ENCODE peak calls at places on chromosomes 11 and 22, in seven cellular contexts. One of them, this sample, is unnamed.

GRCh38 chr11:84526250-84526649 is 1100.9 kb downstream of the DLG2 start:
- DNase-seq in stomach: no peak
- DNase-seq in esophagus muscularis mucosa: no peak
- DNase-seq in K562: no peak
- DNase-seq in suprapubic skin: no peak
- DNase-seq in ovary: no peak
- DNase-seq in sigmoid colon: no peak
- DNase-seq in this sample: no peak

GRCh38 chr22:30196141-30196866 is 50.3 kb downstream of the LIF start:
- DNase-seq in stomach: peak
- DNase-seq in esophagus muscularis mucosa: peak
- DNase-seq in K562: peak
- DNase-seq in suprapubic skin: peak
- DNase-seq in ovary: peak
- DNase-seq in sigmoid colon: peak
- DNase-seq in this sample: peak

GRCh38 chr22:23786752-23787599 is at the start of gene SMARCB1:
- DNase-seq in stomach: peak
- DNase-seq in esophagus muscularis mucosa: peak
- DNase-seq in K562: peak
- DNase-seq in suprapubic skin: peak
- DNase-seq in ovary: peak
- DNase-seq in sigmoid colon: peak
- DNase-seq in this sample: peak

GRCh38 chr11:69005631-69006368 is 7.2 kb downstream of the MRGPRF start:
- DNase-seq in stomach: no peak
- DNase-seq in esophagus muscularis mucosa: no peak
- DNase-seq in K562: no peak
- DNase-seq in suprapubic skin: no peak
- DNase-seq in ovary: peak
- DNase-seq in sigmoid colon: peak
- DNase-seq in this sample: no peak

GRCh38 chr11:17542249-17542648 is 2.0 kb downstream of the USH1C start:
- DNase-seq in stomach: peak
- DNase-seq in esophagus muscularis mucosa: no peak
- DNase-seq in K562: no peak
- DNase-seq in suprapubic skin: no peak
- DNase-seq in ovary: no peak
- DNase-seq in sigmoid colon: no peak
- DNase-seq in this sample: peak

GRCh38 chr11:47917643-47918369 is 62.6 kb upstream of the PTPRJ start:
- DNase-seq in stomach: peak
- DNase-seq in esophagus muscularis mucosa: peak
- DNase-seq in K562: peak
- DNase-seq in suprapubic skin: peak
- DNase-seq in ovary: peak
- DNase-seq in sigmoid colon: peak
- DNase-seq in this sample: peak

GRCh38 chr11:105489431-105489830 is 120.4 kb upstream of the GRIA4 start:
- DNase-seq in stomach: no peak
- DNase-seq in esophagus muscularis mucosa: no peak
- DNase-seq in K562: no peak
- DNase-seq in suprapubic skin: no peak
- DNase-seq in ovary: no peak
- DNase-seq in sigmoid colon: no peak
- DNase-seq in this sample: no peak

GRCh38 chr11:58658553-58659080 is 36.2 kb downstream of the CNTF start:
- DNase-seq in stomach: no peak
- DNase-seq in esophagus muscularis mucosa: no peak
- DNase-seq in K562: no peak
- DNase-seq in suprapubic skin: no peak
- DNase-seq in ovary: no peak
- DNase-seq in sigmoid colon: no peak
- DNase-seq in this sample: no peak

GRCh38 chr22:33477131-33478111 is 419.2 kb upstream of the SYN3 start:
- DNase-seq in stomach: no peak
- DNase-seq in esophagus muscularis mucosa: no peak
- DNase-seq in K562: no peak
- DNase-seq in suprapubic skin: no peak
- DNase-seq in ovary: no peak
- DNase-seq in sigmoid colon: no peak
- DNase-seq in this sample: no peak

GRCh38 chr11:128802358-128802981 is 64.6 kb downstream of the KCNJ1 start:
- DNase-seq in stomach: peak
- DNase-seq in esophagus muscularis mucosa: no peak
- DNase-seq in K562: no peak
- DNase-seq in suprapubic skin: no peak
- DNase-seq in ovary: no peak
- DNase-seq in sigmoid colon: no peak
- DNase-seq in this sample: no peak

GRCh38 chr11:119419834-119420492 is 3.0 kb downstream of the THY1 start:
- DNase-seq in stomach: no peak
- DNase-seq in esophagus muscularis mucosa: no peak
- DNase-seq in K562: no peak
- DNase-seq in suprapubic skin: no peak
- DNase-seq in ovary: no peak
- DNase-seq in sigmoid colon: no peak
- DNase-seq in this sample: no peak

GRCh38 chr11:109914038-109914437 is 179.2 kb upstream of the ZC3H12C start:
- DNase-seq in stomach: no peak
- DNase-seq in esophagus muscularis mucosa: no peak
- DNase-seq in K562: no peak
- DNase-seq in suprapubic skin: no peak
- DNase-seq in ovary: no peak
- DNase-seq in sigmoid colon: no peak
- DNase-seq in this sample: no peak

GRCh38 chr11:29448246-29448877 is 568.5 kb downstream of the KCNA4 start:
- DNase-seq in stomach: no peak
- DNase-seq in esophagus muscularis mucosa: no peak
- DNase-seq in K562: peak
- DNase-seq in suprapubic skin: no peak
- DNase-seq in ovary: no peak
- DNase-seq in sigmoid colon: no peak
- DNase-seq in this sample: no peak

GRCh38 chr11:118051611-118052461 is 25.0 kb upstream of the TMPRSS4 start:
- DNase-seq in stomach: peak
- DNase-seq in esophagus muscularis mucosa: peak
- DNase-seq in K562: no peak
- DNase-seq in suprapubic skin: no peak
- DNase-seq in ovary: no peak
- DNase-seq in sigmoid colon: no peak
- DNase-seq in this sample: peak

GRCh38 chr22:22938672-22939536 is 51.3 kb downstream of the IGLL5 start:
- DNase-seq in stomach: no peak
- DNase-seq in esophagus muscularis mucosa: no peak
- DNase-seq in K562: peak
- DNase-seq in suprapubic skin: peak
- DNase-seq in ovary: no peak
- DNase-seq in sigmoid colon: no peak
- DNase-seq in this sample: no peak

GRCh38 chr22:33747576-33748180 is 172.6 kb downstream of the LARGE1 start:
- DNase-seq in stomach: peak
- DNase-seq in esophagus muscularis mucosa: no peak
- DNase-seq in K562: no peak
- DNase-seq in suprapubic skin: no peak
- DNase-seq in ovary: no peak
- DNase-seq in sigmoid colon: no peak
- DNase-seq in this sample: peak

GRCh38 chr11:46277313-46277622 is 194 bp upstream of the CREB3L1 start:
- DNase-seq in stomach: no peak
- DNase-seq in esophagus muscularis mucosa: no peak
- DNase-seq in K562: no peak
- DNase-seq in suprapubic skin: no peak
- DNase-seq in ovary: peak
- DNase-seq in sigmoid colon: peak
- DNase-seq in this sample: no peak

GRCh38 chr11:116427903-116428637 is 344.7 kb downstream of the BUD13 start:
- DNase-seq in stomach: no peak
- DNase-seq in esophagus muscularis mucosa: no peak
- DNase-seq in K562: no peak
- DNase-seq in suprapubic skin: no peak
- DNase-seq in ovary: no peak
- DNase-seq in sigmoid colon: no peak
- DNase-seq in this sample: no peak

GRCh38 chr11:99565333-99565732 is 544.6 kb downstream of the CNTN5 start:
- DNase-seq in stomach: no peak
- DNase-seq in esophagus muscularis mucosa: no peak
- DNase-seq in K562: no peak
- DNase-seq in suprapubic skin: no peak
- DNase-seq in ovary: no peak
- DNase-seq in sigmoid colon: no peak
- DNase-seq in this sample: no peak

GRCh38 chr11:99571094-99571493 is 550.3 kb downstream of the CNTN5 start:
- DNase-seq in stomach: no peak
- DNase-seq in esophagus muscularis mucosa: no peak
- DNase-seq in K562: no peak
- DNase-seq in suprapubic skin: no peak
- DNase-seq in ovary: no peak
- DNase-seq in sigmoid colon: no peak
- DNase-seq in this sample: no peak

DNA sequence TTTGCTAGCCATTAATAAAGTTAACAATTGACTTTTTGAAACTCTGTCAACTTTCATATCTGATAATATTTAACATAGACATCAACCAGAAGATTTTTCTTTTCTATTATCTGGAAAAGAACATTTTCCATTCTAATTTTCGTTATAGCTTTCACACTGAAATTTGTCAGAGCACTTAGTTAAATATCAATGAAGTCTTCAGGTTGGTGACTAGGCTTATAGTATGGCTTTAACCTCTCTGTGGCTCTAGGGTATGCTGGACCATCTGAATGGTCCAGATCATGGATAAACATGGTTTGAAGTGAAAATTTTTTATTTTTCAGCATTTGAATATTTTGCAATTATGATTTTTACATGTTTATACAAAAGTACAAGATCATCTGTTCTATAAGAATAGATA is 548.1 kb downstream of the CNTN5 start:
- DNase-seq in stomach: no peak
- DNase-seq in esophagus muscularis mucosa: no peak
- DNase-seq in K562: no peak
- DNase-seq in suprapubic skin: no peak
- DNase-seq in ovary: no peak
- DNase-seq in sigmoid colon: no peak
- DNase-seq in this sample: no peak
- TF ChIP-seq EP300 in stomach: no peak
- TF ChIP-seq EP300 in esophagus muscularis mucosa: no peak
- TF ChIP-seq EP300 in K562: no peak
- TF ChIP-seq EP300 in suprapubic skin: no peak
- TF ChIP-seq EP300 in ovary: no peak
- TF ChIP-seq EP300 in sigmoid colon: no peak
- TF ChIP-seq EP300 in this sample: no peak

GRCh38 chr22:41777749-41778395 is 22.6 kb upstream of the CCDC134 start:
- DNase-seq in stomach: no peak
- DNase-seq in esophagus muscularis mucosa: no peak
- DNase-seq in K562: no peak
- DNase-seq in suprapubic skin: no peak
- DNase-seq in ovary: no peak
- DNase-seq in sigmoid colon: no peak
- DNase-seq in this sample: no peak

GRCh38 chr22:41780714-41781507 is 19.6 kb upstream of the CCDC134 start:
- DNase-seq in stomach: peak
- DNase-seq in esophagus muscularis mucosa: no peak
- DNase-seq in K562: peak
- DNase-seq in suprapubic skin: peak
- DNase-seq in ovary: no peak
- DNase-seq in sigmoid colon: peak
- DNase-seq in this sample: peak

GRCh38 chr22:41782316-41782715 is 18.2 kb upstream of the CCDC134 start:
- DNase-seq in stomach: no peak
- DNase-seq in esophagus muscularis mucosa: no peak
- DNase-seq in K562: no peak
- DNase-seq in suprapubic skin: no peak
- DNase-seq in ovary: no peak
- DNase-seq in sigmoid colon: no peak
- DNase-seq in this sample: peak

GRCh38 chr22:41781508-41781906 is 19.0 kb upstream of the CCDC134 start:
- DNase-seq in stomach: no peak
- DNase-seq in esophagus muscularis mucosa: no peak
- DNase-seq in K562: no peak
- DNase-seq in suprapubic skin: no peak
- DNase-seq in ovary: no peak
- DNase-seq in sigmoid colon: no peak
- DNase-seq in this sample: no peak

DNA sequence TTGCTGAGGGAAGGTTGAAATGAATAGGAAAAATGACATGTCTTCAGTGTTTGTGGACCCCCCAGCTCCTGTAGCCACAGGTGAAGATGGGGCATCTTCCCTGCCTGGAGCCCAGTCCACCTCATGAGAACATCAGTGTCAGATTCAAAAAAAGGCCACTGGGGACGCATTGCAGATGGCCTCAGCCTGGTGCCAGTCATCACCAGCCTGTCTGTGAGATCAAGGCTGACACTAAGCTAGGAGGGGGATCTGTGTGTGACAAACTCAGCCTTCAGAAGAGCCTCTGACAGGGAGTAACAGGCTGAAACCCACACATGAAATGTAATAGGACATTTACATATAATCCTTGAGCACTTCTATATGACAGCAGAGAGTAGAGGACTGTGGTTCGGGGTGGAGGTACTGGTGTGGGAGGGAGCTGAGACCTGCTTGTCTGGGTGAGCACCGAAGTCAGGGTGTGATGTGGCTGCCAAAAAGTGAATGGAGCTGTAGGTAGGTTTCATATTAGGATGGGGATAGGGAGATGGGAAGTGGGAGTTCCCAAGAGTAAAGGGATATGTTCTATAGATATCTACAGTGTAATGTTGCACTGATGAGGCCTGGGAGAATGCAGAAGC is 20.5 kb upstream of the CCDC134 start:
- DNase-seq in stomach: no peak
- DNase-seq in esophagus muscularis mucosa: no peak
- DNase-seq in K562: no peak
- DNase-seq in suprapubic skin: no peak
- DNase-seq in ovary: no peak
- DNase-seq in sigmoid colon: no peak
- DNase-seq in this sample: no peak
- TF ChIP-seq EP300 in stomach: no peak
- TF ChIP-seq EP300 in esophagus muscularis mucosa: no peak
- TF ChIP-seq EP300 in K562: no peak
- TF ChIP-seq EP300 in suprapubic skin: no peak
- TF ChIP-seq EP300 in ovary: no peak
- TF ChIP-seq EP300 in sigmoid colon: no peak
- TF ChIP-seq EP300 in this sample: no peak

GRCh38 chr11:2311456-2312201 is 9.8 kb downstream of the TSPAN32 start:
- DNase-seq in stomach: no peak
- DNase-seq in esophagus muscularis mucosa: no peak
- DNase-seq in K562: no peak
- DNase-seq in suprapubic skin: no peak
- DNase-seq in ovary: no peak
- DNase-seq in sigmoid colon: no peak
- DNase-seq in this sample: no peak
- TF ChIP-seq EP300 in stomach: no peak
- TF ChIP-seq EP300 in esophagus muscularis mucosa: no peak
- TF ChIP-seq EP300 in K562: no peak
- TF ChIP-seq EP300 in suprapubic skin: no peak
- TF ChIP-seq EP300 in ovary: no peak
- TF ChIP-seq EP300 in sigmoid colon: no peak
- TF ChIP-seq EP300 in this sample: no peak

DNA sequence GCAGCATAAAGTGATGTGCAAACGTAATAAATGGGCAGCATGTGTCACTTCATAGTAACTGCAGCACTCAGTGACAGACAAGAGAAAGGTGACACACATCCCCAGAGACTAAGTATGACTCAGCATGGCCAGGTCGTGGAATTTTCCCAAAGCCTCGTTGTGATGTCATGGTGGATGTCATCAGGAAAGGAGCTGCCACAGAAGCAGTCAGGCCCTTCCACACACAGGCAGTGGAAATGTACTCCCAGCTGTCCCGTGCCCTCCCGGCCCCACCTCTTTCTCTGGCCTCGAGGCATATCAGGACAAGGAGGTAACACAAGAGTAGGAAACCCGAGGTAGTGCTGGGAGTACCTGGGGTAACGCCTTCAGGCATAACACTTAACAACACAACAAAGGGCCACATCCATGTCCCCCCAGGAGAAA is 8.1 kb downstream of the PC start:
- DNase-seq in stomach: peak
- DNase-seq in esophagus muscularis mucosa: no peak
- DNase-seq in K562: peak
- DNase-seq in suprapubic skin: peak
- DNase-seq in ovary: no peak
- DNase-seq in sigmoid colon: peak
- DNase-seq in this sample: peak
- TF ChIP-seq EP300 in stomach: no peak
- TF ChIP-seq EP300 in esophagus muscularis mucosa: no peak
- TF ChIP-seq EP300 in K562: peak
- TF ChIP-seq EP300 in suprapubic skin: no peak
- TF ChIP-seq EP300 in ovary: no peak
- TF ChIP-seq EP300 in sigmoid colon: no peak
- TF ChIP-seq EP300 in this sample: no peak